ENCODE peak calls at places on chromosomes 11 and 22, in seven cellular contexts. T, O, D, P, B, K and H are unnamed samples.

GRCh38 chr11:57276857-57277505 is 39.9 kb upstream of the APLNR start:
- DNase-seq in T (no peak), O (no peak), D (peak), P (no peak), B (no peak), K (no peak), H (no peak)

GRCh38 chr22:27100789-27101188 is 443.4 kb downstream of the MIAT start:
- DNase-seq in T (peak), O (no peak), D (no peak), P (no peak), B (no peak), K (no peak), H (peak)

GRCh38 chr22:30015229-30015797 is 65.0 kb upstream of the HORMAD2 start:
- DNase-seq in T (no peak), O (no peak), D (peak), P (no peak), B (no peak), K (no peak), H (no peak)

GRCh38 chr11:2441171-2441570 is 3.1 kb downstream of the TRPM5 start:
- DNase-seq in T (no peak), O (no peak), D (no peak), P (no peak), B (no peak), K (no peak), H (no peak)

GRCh38 chr11:88420165-88420781 is 82.7 kb upstream of the CTSC start:
- DNase-seq in T (no peak), O (no peak), D (peak), P (no peak), B (no peak), K (no peak), H (no peak)

GRCh38 chr22:23036684-23037428 is 33.5 kb upstream of the GNAZ start:
- DNase-seq in T (no peak), O (no peak), D (no peak), P (no peak), B (no peak), K (no peak), H (peak)

GRCh38 chr22:47609653-47610052 is 847.2 kb downstream of the TBC1D22A start:
- DNase-seq in T (no peak), O (no peak), D (no peak), P (no peak), B (no peak), K (no peak), H (no peak)

GRCh38 chr11:96215094-96215782 is 127.8 kb downstream of the MAML2 start:
- DNase-seq in T (no peak), O (no peak), D (peak), P (no peak), B (no peak), K (no peak), H (no peak)

GRCh38 chr11:17543574-17544180 is 539 bp downstream of the USH1C start:
- DNase-seq in T (no peak), O (no peak), D (no peak), P (no peak), B (no peak), K (no peak), H (no peak)

GRCh38 chr22:40397436-40397835 is 27.0 kb downstream of the SGSM3 start:
- DNase-seq in T (no peak), O (no peak), D (no peak), P (no peak), B (no peak), K (peak), H (no peak)

GRCh38 chr11:92225206-92225562 is 566 bp downstream of the FAT3 start:
- DNase-seq in T (peak), O (no peak), D (no peak), P (no peak), B (no peak), K (peak), H (no peak)

GRCh38 chr11:126599498-126599897 is 244.0 kb downstream of the ST3GAL4 start:
- DNase-seq in T (no peak), O (no peak), D (no peak), P (no peak), B (no peak), K (no peak), H (no peak)

GRCh38 chr11:10076458-10077141 is 217.4 kb downstream of the SBF2 start:
- DNase-seq in T (peak), O (no peak), D (peak), P (no peak), B (peak), K (no peak), H (peak)

GRCh38 chr11:1665313-1665712 is 31.7 kb upstream of the KRTAP5-6 start:
- DNase-seq in T (no peak), O (no peak), D (no peak), P (no peak), B (no peak), K (no peak), H (no peak)

GRCh38 chr11:3224730-3225098 is 6.1 kb upstream of the MRGPRG start:
- DNase-seq in T (no peak), O (no peak), D (no peak), P (no peak), B (no peak), K (no peak), H (no peak)

GRCh38 chr11:6531267-6531752 is 34.2 kb downstream of the DNHD1 start:
- DNase-seq in T (peak), O (no peak), D (peak), P (no peak), B (no peak), K (peak), H (peak)

GRCh38 chr22:40250608-40251007 is 72.9 kb downstream of the TNRC6B start:
- DNase-seq in T (no peak), O (no peak), D (no peak), P (no peak), B (no peak), K (no peak), H (no peak)

GRCh38 chr11:92436026-92436425 is 211.4 kb downstream of the FAT3 start:
- DNase-seq in T (no peak), O (no peak), D (no peak), P (no peak), B (no peak), K (no peak), H (no peak)

GRCh38 chr11:67281552-67282150 is 7.5 kb upstream of the ANKRD13D start:
- DNase-seq in T (no peak), O (peak), D (no peak), P (no peak), B (no peak), K (no peak), H (no peak)

GRCh38 chr11:115194798-115195101 is 309.5 kb downstream of the CADM1 start:
- DNase-seq in T (no peak), O (no peak), D (peak), P (no peak), B (no peak), K (no peak), H (no peak)

GRCh38 chr11:20337526-20338154 is 25.9 kb upstream of the HTATIP2 start:
- DNase-seq in T (peak), O (no peak), D (peak), P (no peak), B (no peak), K (peak), H (peak)

GRCh38 chr11:86571273-86571948 is 101.0 kb downstream of the ME3 start:
- DNase-seq in T (peak), O (no peak), D (no peak), P (no peak), B (no peak), K (no peak), H (peak)

GRCh38 chr11:95585752-95586077 is 203.9 kb downstream of the FAM76B start:
- DNase-seq in T (no peak), O (no peak), D (no peak), P (no peak), B (no peak), K (no peak), H (no peak)

GRCh38 chr11:134486704-134487103 is 74.7 kb upstream of the B3GAT1 start:
- DNase-seq in T (no peak), O (peak), D (no peak), P (no peak), B (no peak), K (no peak), H (no peak)

GRCh38 chr11:64372802-64373597 is 14.0 kb downstream of the RPS6KA4 start:
- DNase-seq in T (no peak), O (no peak), D (no peak), P (no peak), B (no peak), K (peak), H (no peak)

GRCh38 chr22:33299245-33299956 is 241.2 kb upstream of the SYN3 start:
- DNase-seq in T (peak), O (no peak), D (no peak), P (no peak), B (no peak), K (no peak), H (no peak)

GRCh38 chr11:6911946-6912345 is 8.9 kb upstream of the OR2D3 start:
- DNase-seq in T (no peak), O (no peak), D (peak), P (no peak), B (no peak), K (no peak), H (no peak)

GRCh38 chr22:47355776-47356432 is 593.5 kb downstream of the TBC1D22A start:
- DNase-seq in T (no peak), O (peak), D (no peak), P (no peak), B (no peak), K (no peak), H (no peak)

GRCh38 chr11:38538866-38539651 is 1941.0 kb upstream of the RAG2 start:
- DNase-seq in T (no peak), O (no peak), D (no peak), P (no peak), B (no peak), K (no peak), H (no peak)

GRCh38 chr22:46538816-46539163 is 1.4 kb upstream of the CELSR1 start:
- DNase-seq in T (no peak), O (no peak), D (no peak), P (no peak), B (peak), K (no peak), H (no peak)